ENCODE peak calls at places on chromosomes 6 and 20, in four cellular contexts. One of them, this sample, is unnamed.

GRCh38 chr6:165119231-165120020 is 190.0 kb downstream of the C6orf118 start:
- DNase-seq in nephron progenitor cell: no peak
- DNase-seq in kidney glomerular epithelial cell: no peak
- DNase-seq in H7: no peak
- DNase-seq in this sample: no peak

GRCh38 chr6:118856301-118856700 is 37.7 kb upstream of the ASF1A start:
- DNase-seq in nephron progenitor cell: no peak
- DNase-seq in kidney glomerular epithelial cell: no peak
- DNase-seq in H7: no peak
- DNase-seq in this sample: no peak

GRCh38 chr6:33571637-33572316 is 8.3 kb downstream of the BAK1 start:
- DNase-seq in nephron progenitor cell: no peak
- DNase-seq in kidney glomerular epithelial cell: no peak
- DNase-seq in H7: no peak
- DNase-seq in this sample: no peak

GRCh38 chr6:33313105-33313708 is 671 bp downstream of the TAPBP start:
- DNase-seq in nephron progenitor cell: peak; percentile 44
- DNase-seq in kidney glomerular epithelial cell: no peak
- DNase-seq in H7: peak; percentile 85
- DNase-seq in this sample: peak; percentile 78

GRCh38 chr6:155038104-155038503 is 43.0 kb downstream of the TIAM2 start:
- DNase-seq in nephron progenitor cell: no peak
- DNase-seq in kidney glomerular epithelial cell: no peak
- DNase-seq in H7: no peak
- DNase-seq in this sample: no peak

GRCh38 chr20:60104980-60105379 is 146.8 kb downstream of the CDH26 start:
- DNase-seq in nephron progenitor cell: no peak
- DNase-seq in kidney glomerular epithelial cell: no peak
- DNase-seq in H7: peak; percentile 77
- DNase-seq in this sample: no peak

GRCh38 chr20:54062812-54063280 is 7.5 kb downstream of the BCAS1 start:
- DNase-seq in nephron progenitor cell: no peak
- DNase-seq in kidney glomerular epithelial cell: peak; percentile 49
- DNase-seq in H7: peak; percentile 52
- DNase-seq in this sample: no peak

GRCh38 chr6:17885079-17885478 is 102.4 kb downstream of the KIF13A start:
- DNase-seq in nephron progenitor cell: no peak
- DNase-seq in kidney glomerular epithelial cell: no peak
- DNase-seq in H7: no peak
- DNase-seq in this sample: no peak

GRCh38 chr6:27864906-27865883 is 47.0 kb downstream of the OR2B2 start:
- DNase-seq in nephron progenitor cell: peak; percentile 55
- DNase-seq in kidney glomerular epithelial cell: peak; percentile 94
- DNase-seq in H7: peak; percentile 88
- DNase-seq in this sample: peak; percentile 31

GRCh38 chr6:30842754-30843610 is 41.3 kb upstream of the DDR1 start:
- DNase-seq in nephron progenitor cell: no peak
- DNase-seq in kidney glomerular epithelial cell: no peak
- DNase-seq in H7: no peak
- DNase-seq in this sample: no peak

GRCh38 chr6:150373260-150373701 is 4.5 kb downstream of the IYD start:
- DNase-seq in nephron progenitor cell: no peak
- DNase-seq in kidney glomerular epithelial cell: no peak
- DNase-seq in H7: no peak
- DNase-seq in this sample: no peak

GRCh38 chr6:71621918-71622519 is 264.3 kb upstream of the RIMS1 start:
- DNase-seq in nephron progenitor cell: no peak
- DNase-seq in kidney glomerular epithelial cell: peak; percentile 11
- DNase-seq in H7: no peak
- DNase-seq in this sample: no peak

GRCh38 chr6:153947817-153948447 is 91.1 kb upstream of the OPRM1 start:
- DNase-seq in nephron progenitor cell: peak; percentile 53
- DNase-seq in kidney glomerular epithelial cell: peak; percentile 8
- DNase-seq in H7: peak; percentile 30
- DNase-seq in this sample: no peak

GRCh38 chr20:22776369-22776768 is 192.0 kb upstream of the FOXA2 start:
- DNase-seq in nephron progenitor cell: no peak
- DNase-seq in kidney glomerular epithelial cell: no peak
- DNase-seq in H7: no peak
- DNase-seq in this sample: no peak

GRCh38 chr20:62878244-62879030 is 16.8 kb upstream of the TCFL5 start:
- DNase-seq in nephron progenitor cell: no peak
- DNase-seq in kidney glomerular epithelial cell: no peak
- DNase-seq in H7: peak; percentile 89
- DNase-seq in this sample: no peak

GRCh38 chr6:69090132-69090531 is 455.1 kb downstream of the ADGRB3 start:
- DNase-seq in nephron progenitor cell: no peak
- DNase-seq in kidney glomerular epithelial cell: peak; percentile 92
- DNase-seq in H7: no peak
- DNase-seq in this sample: no peak

GRCh38 chr20:54995553-54995952 is 520.2 kb downstream of the DOK5 start:
- DNase-seq in nephron progenitor cell: no peak
- DNase-seq in kidney glomerular epithelial cell: peak; percentile 6
- DNase-seq in H7: no peak
- DNase-seq in this sample: no peak

GRCh38 chr6:136846046-136846445 is 23.7 kb downstream of the PEX7 start:
- DNase-seq in nephron progenitor cell: peak; percentile 36
- DNase-seq in kidney glomerular epithelial cell: peak; percentile 27
- DNase-seq in H7: peak; percentile 36
- DNase-seq in this sample: peak; percentile 25

GRCh38 chr20:14264869-14265268 is 72.5 kb downstream of the FLRT3 start:
- DNase-seq in nephron progenitor cell: no peak
- DNase-seq in kidney glomerular epithelial cell: no peak
- DNase-seq in H7: peak; percentile 22
- DNase-seq in this sample: no peak

GRCh38 chr20:49866051-49866450 is 49.3 kb downstream of the SPATA2 start:
- DNase-seq in nephron progenitor cell: no peak
- DNase-seq in kidney glomerular epithelial cell: no peak
- DNase-seq in H7: no peak
- DNase-seq in this sample: no peak

GRCh38 chr6:35148167-35148741 is 7.1 kb upstream of the TCP11 start:
- DNase-seq in nephron progenitor cell: peak; percentile 34
- DNase-seq in kidney glomerular epithelial cell: no peak
- DNase-seq in H7: peak; percentile 72
- DNase-seq in this sample: no peak

GRCh38 chr6:11197175-11197535 is 35.3 kb downstream of the NEDD9 start:
- DNase-seq in nephron progenitor cell: no peak
- DNase-seq in kidney glomerular epithelial cell: no peak
- DNase-seq in H7: no peak
- DNase-seq in this sample: no peak